ENCODE peak calls at places on chromosomes 16 and 17, in four cellular contexts. One of them, this sample, is unnamed.

GRCh38 chr16:84735846-84736586 is 36.2 kb downstream of the USP10 start:
- DNase-seq in Calu3: peak; percentile 61
- DNase-seq in WTC11: no peak
- DNase-seq in activated T-helper 1 cell treated with anti-CD3 and anti-CD28 coated beads, Interleukin-12 subunit alpha, Interleukin-12 subunit beta, Interleukin-2, Interleukin-4 antibody, amounts not matched to agents 30 ng/mL and 10 ng/mL and 1 ng/mL, durations not matched to agents 14 hours and 24 hours and 36 hours: peak; percentile 17
- DNase-seq in this sample: no peak

GRCh38 chr17:55577687-55578086 is 66.4 kb upstream of the SMIM36 start:
- DNase-seq in WTC11: no peak
- DNase-seq in Calu3: peak; percentile 70
- DNase-seq in activated T-helper 1 cell treated with anti-CD3 and anti-CD28 coated beads, Interleukin-12 subunit alpha, Interleukin-12 subunit beta, Interleukin-2, Interleukin-4 antibody, amounts not matched to agents 30 ng/mL and 10 ng/mL and 1 ng/mL, durations not matched to agents 14 hours and 24 hours and 36 hours: no peak
- DNase-seq in this sample: no peak

GRCh38 chr17:1882836-1883235 is 53.0 kb downstream of the RPA1 start:
- DNase-seq in activated T-helper 1 cell treated with anti-CD3 and anti-CD28 coated beads, Interleukin-12 subunit alpha, Interleukin-12 subunit beta, Interleukin-2, Interleukin-4 antibody, amounts not matched to agents 30 ng/mL and 10 ng/mL and 1 ng/mL, durations not matched to agents 14 hours and 24 hours and 36 hours: no peak
- DNase-seq in WTC11: peak; percentile 41
- DNase-seq in Calu3: peak; percentile 15
- DNase-seq in this sample: no peak

GRCh38 chr17:56913867-56914640 is at the start of gene TRIM25:
- DNase-seq in WTC11: peak; percentile 84
- DNase-seq in activated T-helper 1 cell treated with anti-CD3 and anti-CD28 coated beads, Interleukin-12 subunit alpha, Interleukin-12 subunit beta, Interleukin-2, Interleukin-4 antibody, amounts not matched to agents 30 ng/mL and 10 ng/mL and 1 ng/mL, durations not matched to agents 14 hours and 24 hours and 36 hours: peak; percentile 76
- DNase-seq in Calu3: peak; percentile 77
- DNase-seq in this sample: peak; percentile 85

GRCh38 chr17:79088997-79089328 is 14.3 kb downstream of the ENGASE start:
- DNase-seq in activated T-helper 1 cell treated with anti-CD3 and anti-CD28 coated beads, Interleukin-12 subunit alpha, Interleukin-12 subunit beta, Interleukin-2, Interleukin-4 antibody, amounts not matched to agents 30 ng/mL and 10 ng/mL and 1 ng/mL, durations not matched to agents 14 hours and 24 hours and 36 hours: no peak
- DNase-seq in WTC11: no peak
- DNase-seq in Calu3: no peak
- DNase-seq in this sample: no peak

GRCh38 chr17:40615295-40615988 is 32.2 kb downstream of the SMARCE1 start:
- DNase-seq in WTC11: peak; percentile 73
- DNase-seq in Calu3: peak; percentile 100
- DNase-seq in activated T-helper 1 cell treated with anti-CD3 and anti-CD28 coated beads, Interleukin-12 subunit alpha, Interleukin-12 subunit beta, Interleukin-2, Interleukin-4 antibody, amounts not matched to agents 30 ng/mL and 10 ng/mL and 1 ng/mL, durations not matched to agents 14 hours and 24 hours and 36 hours: peak; percentile 30
- DNase-seq in this sample: no peak

GRCh38 chr17:50265690-50266306 is 8.5 kb upstream of the TMEM92 start:
- DNase-seq in activated T-helper 1 cell treated with anti-CD3 and anti-CD28 coated beads, Interleukin-12 subunit alpha, Interleukin-12 subunit beta, Interleukin-2, Interleukin-4 antibody, amounts not matched to agents 30 ng/mL and 10 ng/mL and 1 ng/mL, durations not matched to agents 14 hours and 24 hours and 36 hours: no peak
- DNase-seq in WTC11: no peak
- DNase-seq in Calu3: no peak
- DNase-seq in this sample: no peak

GRCh38 chr16:75305364-75306101 is 54.1 kb upstream of the BCAR1 start:
- DNase-seq in Calu3: peak; percentile 92
- DNase-seq in WTC11: no peak
- DNase-seq in activated T-helper 1 cell treated with anti-CD3 and anti-CD28 coated beads, Interleukin-12 subunit alpha, Interleukin-12 subunit beta, Interleukin-2, Interleukin-4 antibody, amounts not matched to agents 30 ng/mL and 10 ng/mL and 1 ng/mL, durations not matched to agents 14 hours and 24 hours and 36 hours: peak; percentile 1
- DNase-seq in this sample: no peak

GRCh38 chr17:51121620-51122472 is 1.2 kb upstream of the SPAG9 start:
- DNase-seq in activated T-helper 1 cell treated with anti-CD3 and anti-CD28 coated beads, Interleukin-12 subunit alpha, Interleukin-12 subunit beta, Interleukin-2, Interleukin-4 antibody, amounts not matched to agents 30 ng/mL and 10 ng/mL and 1 ng/mL, durations not matched to agents 14 hours and 24 hours and 36 hours: peak; percentile 68
- DNase-seq in Calu3: peak; percentile 94
- DNase-seq in WTC11: peak; percentile 45
- DNase-seq in this sample: peak; percentile 87

GRCh38 chr16:86379505-86379846 is 130.9 kb upstream of the FOXF1 start:
- DNase-seq in WTC11: no peak
- DNase-seq in Calu3: no peak
- DNase-seq in activated T-helper 1 cell treated with anti-CD3 and anti-CD28 coated beads, Interleukin-12 subunit alpha, Interleukin-12 subunit beta, Interleukin-2, Interleukin-4 antibody, amounts not matched to agents 30 ng/mL and 10 ng/mL and 1 ng/mL, durations not matched to agents 14 hours and 24 hours and 36 hours: no peak
- DNase-seq in this sample: peak; percentile 20

GRCh38 chr17:38922538-38923291 is 2.7 kb upstream of the LASP1NB start:
- DNase-seq in activated T-helper 1 cell treated with anti-CD3 and anti-CD28 coated beads, Interleukin-12 subunit alpha, Interleukin-12 subunit beta, Interleukin-2, Interleukin-4 antibody, amounts not matched to agents 30 ng/mL and 10 ng/mL and 1 ng/mL, durations not matched to agents 14 hours and 24 hours and 36 hours: no peak
- DNase-seq in WTC11: peak; percentile 53
- DNase-seq in Calu3: peak; percentile 68
- DNase-seq in this sample: no peak

GRCh38 chr17:29138184-29138955 is 41.8 kb downstream of the MYO18A start:
- DNase-seq in Calu3: no peak
- DNase-seq in activated T-helper 1 cell treated with anti-CD3 and anti-CD28 coated beads, Interleukin-12 subunit alpha, Interleukin-12 subunit beta, Interleukin-2, Interleukin-4 antibody, amounts not matched to agents 30 ng/mL and 10 ng/mL and 1 ng/mL, durations not matched to agents 14 hours and 24 hours and 36 hours: peak; percentile 55
- DNase-seq in WTC11: no peak
- DNase-seq in this sample: no peak

GRCh38 chr16:74716355-74716754 is 15.7 kb upstream of the MLKL start:
- DNase-seq in WTC11: peak; percentile 44
- DNase-seq in Calu3: no peak
- DNase-seq in activated T-helper 1 cell treated with anti-CD3 and anti-CD28 coated beads, Interleukin-12 subunit alpha, Interleukin-12 subunit beta, Interleukin-2, Interleukin-4 antibody, amounts not matched to agents 30 ng/mL and 10 ng/mL and 1 ng/mL, durations not matched to agents 14 hours and 24 hours and 36 hours: no peak
- DNase-seq in this sample: no peak

GRCh38 chr16:9469512-9469911 is 378.1 kb downstream of the HAPSTR1 start:
- DNase-seq in WTC11: no peak
- DNase-seq in Calu3: peak; percentile 50
- DNase-seq in activated T-helper 1 cell treated with anti-CD3 and anti-CD28 coated beads, Interleukin-12 subunit alpha, Interleukin-12 subunit beta, Interleukin-2, Interleukin-4 antibody, amounts not matched to agents 30 ng/mL and 10 ng/mL and 1 ng/mL, durations not matched to agents 14 hours and 24 hours and 36 hours: no peak
- DNase-seq in this sample: no peak

GRCh38 chr17:51860934-51861561 is 297.5 kb downstream of the CA10 start:
- DNase-seq in WTC11: peak; percentile 60
- DNase-seq in activated T-helper 1 cell treated with anti-CD3 and anti-CD28 coated beads, Interleukin-12 subunit alpha, Interleukin-12 subunit beta, Interleukin-2, Interleukin-4 antibody, amounts not matched to agents 30 ng/mL and 10 ng/mL and 1 ng/mL, durations not matched to agents 14 hours and 24 hours and 36 hours: no peak
- DNase-seq in Calu3: peak; percentile 82
- DNase-seq in this sample: no peak

GRCh38 chr16:20317117-20317516 is 10.2 kb downstream of the GP2 start:
- DNase-seq in WTC11: no peak
- DNase-seq in Calu3: no peak
- DNase-seq in activated T-helper 1 cell treated with anti-CD3 and anti-CD28 coated beads, Interleukin-12 subunit alpha, Interleukin-12 subunit beta, Interleukin-2, Interleukin-4 antibody, amounts not matched to agents 30 ng/mL and 10 ng/mL and 1 ng/mL, durations not matched to agents 14 hours and 24 hours and 36 hours: no peak
- DNase-seq in this sample: no peak

GRCh38 chr16:79707867-79708266 is 107.3 kb upstream of the MAF start:
- DNase-seq in activated T-helper 1 cell treated with anti-CD3 and anti-CD28 coated beads, Interleukin-12 subunit alpha, Interleukin-12 subunit beta, Interleukin-2, Interleukin-4 antibody, amounts not matched to agents 30 ng/mL and 10 ng/mL and 1 ng/mL, durations not matched to agents 14 hours and 24 hours and 36 hours: no peak
- DNase-seq in Calu3: peak; percentile 5
- DNase-seq in WTC11: no peak
- DNase-seq in this sample: no peak

GRCh38 chr16:78915916-78916315 is 684.6 kb downstream of the MAF start:
- DNase-seq in WTC11: no peak
- DNase-seq in Calu3: no peak
- DNase-seq in activated T-helper 1 cell treated with anti-CD3 and anti-CD28 coated beads, Interleukin-12 subunit alpha, Interleukin-12 subunit beta, Interleukin-2, Interleukin-4 antibody, amounts not matched to agents 30 ng/mL and 10 ng/mL and 1 ng/mL, durations not matched to agents 14 hours and 24 hours and 36 hours: no peak
- DNase-seq in this sample: no peak

GRCh38 chr16:48811478-48811877 is 201.5 kb upstream of the N4BP1 start:
- DNase-seq in activated T-helper 1 cell treated with anti-CD3 and anti-CD28 coated beads, Interleukin-12 subunit alpha, Interleukin-12 subunit beta, Interleukin-2, Interleukin-4 antibody, amounts not matched to agents 30 ng/mL and 10 ng/mL and 1 ng/mL, durations not matched to agents 14 hours and 24 hours and 36 hours: no peak
- DNase-seq in Calu3: no peak
- DNase-seq in WTC11: peak; percentile 48
- DNase-seq in this sample: no peak

GRCh38 chr17:80166446-80166845 is 3.4 kb upstream of the CARD14 start:
- DNase-seq in activated T-helper 1 cell treated with anti-CD3 and anti-CD28 coated beads, Interleukin-12 subunit alpha, Interleukin-12 subunit beta, Interleukin-2, Interleukin-4 antibody, amounts not matched to agents 30 ng/mL and 10 ng/mL and 1 ng/mL, durations not matched to agents 14 hours and 24 hours and 36 hours: no peak
- DNase-seq in WTC11: no peak
- DNase-seq in Calu3: peak; percentile 24
- DNase-seq in this sample: no peak

GRCh38 chr16:1413684-1414531 is 596 bp downstream of the UNKL start:
- DNase-seq in activated T-helper 1 cell treated with anti-CD3 and anti-CD28 coated beads, Interleukin-12 subunit alpha, Interleukin-12 subunit beta, Interleukin-2, Interleukin-4 antibody, amounts not matched to agents 30 ng/mL and 10 ng/mL and 1 ng/mL, durations not matched to agents 14 hours and 24 hours and 36 hours: peak; percentile 58
- DNase-seq in WTC11: peak; percentile 85
- DNase-seq in Calu3: peak; percentile 79
- DNase-seq in this sample: no peak

GRCh38 chr16:61105544-61105943 is 930.7 kb downstream of the CDH8 start:
- DNase-seq in activated T-helper 1 cell treated with anti-CD3 and anti-CD28 coated beads, Interleukin-12 subunit alpha, Interleukin-12 subunit beta, Interleukin-2, Interleukin-4 antibody, amounts not matched to agents 30 ng/mL and 10 ng/mL and 1 ng/mL, durations not matched to agents 14 hours and 24 hours and 36 hours: no peak
- DNase-seq in WTC11: no peak
- DNase-seq in Calu3: no peak
- DNase-seq in this sample: no peak

GRCh38 chr17:3982113-3982512 is 17.9 kb upstream of the ATP2A3 start:
- DNase-seq in WTC11: no peak
- DNase-seq in activated T-helper 1 cell treated with anti-CD3 and anti-CD28 coated beads, Interleukin-12 subunit alpha, Interleukin-12 subunit beta, Interleukin-2, Interleukin-4 antibody, amounts not matched to agents 30 ng/mL and 10 ng/mL and 1 ng/mL, durations not matched to agents 14 hours and 24 hours and 36 hours: no peak
- DNase-seq in Calu3: no peak
- DNase-seq in this sample: no peak

GRCh38 chr17:2532146-2532720 is 20.5 kb upstream of the METTL16 start:
- DNase-seq in Calu3: no peak
- DNase-seq in activated T-helper 1 cell treated with anti-CD3 and anti-CD28 coated beads, Interleukin-12 subunit alpha, Interleukin-12 subunit beta, Interleukin-2, Interleukin-4 antibody, amounts not matched to agents 30 ng/mL and 10 ng/mL and 1 ng/mL, durations not matched to agents 14 hours and 24 hours and 36 hours: no peak
- DNase-seq in WTC11: peak; percentile 17
- DNase-seq in this sample: no peak

GRCh38 chr17:39239640-39240314 is 14.0 kb upstream of the STAC2 start:
- DNase-seq in WTC11: peak; percentile 91
- DNase-seq in activated T-helper 1 cell treated with anti-CD3 and anti-CD28 coated beads, Interleukin-12 subunit alpha, Interleukin-12 subunit beta, Interleukin-2, Interleukin-4 antibody, amounts not matched to agents 30 ng/mL and 10 ng/mL and 1 ng/mL, durations not matched to agents 14 hours and 24 hours and 36 hours: peak; percentile 50
- DNase-seq in Calu3: peak; percentile 95
- DNase-seq in this sample: no peak

This sample was measured in natural killer cell treated with Interleukin-12 subunit alpha and Interleukin-12 subunit beta and Interleukin-15 and Interleukin-18, amount 100 ng/mL, for 72 hours.